ENCODE peak calls at places on chromosomes 13 and 19, in ten cellular contexts. C is tibial artery; W is aorta; Z is heart left ventricle; K is tibial nerve; B is esophagus squamous epithelium; A is IMR-90; U is left lung; E is ovary; Q is CD4-positive, alpha-beta T cell. M is an unnamed sample.
A peak's percentile ranks its signal among the peaks of the same experiment; 100 is the strongest.

GRCh38 chr13:70723732-70724131 is 615.5 kb upstream of the KLHL1 start:
- DNase-seq in C (no peak), W (no peak), Z (no peak), K (no peak), B (no peak), A (no peak), U (no peak), E (no peak), Q (no peak), M (no peak)

GRCh38 chr19:47600246-47601179 is 8.4 kb upstream of the BICRA start:
- DNase-seq in C (peak; percentile 100), W (peak; percentile 100), Z (peak; percentile 100), K (peak; percentile 99), B (peak; percentile 94), A (peak; percentile 98), U (peak; percentile 100), E (peak; percentile 100), Q (peak; percentile 99), M (peak; percentile 100)

GRCh38 chr19:41479757-41480191 is 36.8 kb downstream of the ERICH4 start:
- DNase-seq in C (peak; percentile 74), W (peak; percentile 77), Z (peak; percentile 60), K (no peak), B (no peak), A (no peak), U (no peak), E (peak; percentile 80), Q (no peak), M (peak; percentile 56)

GRCh38 chr19:39126593-39127187 is 1.1 kb downstream of the PAK4 start:
- DNase-seq in C (no peak), W (no peak), Z (no peak), K (no peak), B (no peak), A (no peak), U (no peak), E (peak; percentile 54), Q (no peak), M (no peak)

GRCh38 chr13:87123987-87124784 is 547.0 kb upstream of the SLITRK5 start:
- DNase-seq in C (no peak), W (no peak), Z (no peak), K (no peak), B (no peak), A (peak; percentile 100), U (no peak), E (no peak), Q (no peak), M (no peak)

GRCh38 chr19:18743281-18743825 is 47.8 kb downstream of the COMP start:
- DNase-seq in C (no peak), W (no peak), Z (peak; percentile 75), K (no peak), B (no peak), A (peak; percentile 76), U (no peak), E (peak; percentile 94), Q (no peak), M (peak; percentile 67)

GRCh38 chr19:45186509-45187334 is 8.1 kb downstream of the BLOC1S3 start:
- DNase-seq in C (no peak), W (no peak), Z (no peak), K (no peak), B (no peak), A (peak; percentile 62), U (no peak), E (no peak), Q (no peak), M (no peak)

GRCh38 chr13:74647991-74648390 is 513.8 kb upstream of the KLF12 start:
- DNase-seq in C (no peak), W (no peak), Z (no peak), K (no peak), B (no peak), A (no peak), U (no peak), E (no peak), Q (no peak), M (no peak)

GRCh38 chr19:54434862-54435174 is 14.2 kb upstream of the LENG8 start:
- DNase-seq in C (no peak), W (no peak), Z (no peak), K (no peak), B (no peak), A (no peak), U (no peak), E (peak; percentile 57), Q (no peak), M (no peak)

GRCh38 chr13:80400834-80401450 is 60.0 kb upstream of the SPRY2 start:
- DNase-seq in C (no peak), W (no peak), Z (no peak), K (no peak), B (no peak), A (no peak), U (no peak), E (no peak), Q (no peak), M (no peak)

GRCh38 chr13:19888799-19889198 is 25.4 kb upstream of the ZMYM5 start:
- DNase-seq in C (no peak), W (no peak), Z (no peak), K (no peak), B (no peak), A (peak; percentile 38), U (no peak), E (no peak), Q (no peak), M (no peak)

GRCh38 chr19:10864538-10864899 is 6.8 kb upstream of the CARM1 start:
- DNase-seq in C (peak; percentile 90), W (peak; percentile 96), Z (peak; percentile 84), K (peak; percentile 93), B (no peak), A (peak; percentile 68), U (peak; percentile 94), E (peak; percentile 92), Q (peak; percentile 82), M (peak; percentile 86)

GRCh38 chr19:34135401-34135800 is 36.9 kb upstream of the LSM14A start:
- DNase-seq in C (no peak), W (no peak), Z (no peak), K (no peak), B (no peak), A (no peak), U (no peak), E (no peak), Q (no peak), M (no peak)

GRCh38 chr13:50282016-50282415 is 266.8 kb downstream of the KCNRG start:
- DNase-seq in C (no peak), W (no peak), Z (no peak), K (no peak), B (no peak), A (no peak), U (no peak), E (no peak), Q (no peak), M (no peak)

GRCh38 chr19:2867025-2867991 is at the start of gene ZNF556:
- DNase-seq in C (no peak), W (no peak), Z (no peak), K (peak; percentile 9), B (no peak), A (no peak), U (no peak), E (peak; percentile 92), Q (no peak), M (peak; percentile 77)

GRCh38 chr13:46622013-46622917 is 69.3 kb downstream of the LRCH1 start:
- DNase-seq in C (no peak), W (no peak), Z (no peak), K (no peak), B (no peak), A (no peak), U (no peak), E (no peak), Q (no peak), M (no peak)

GRCh38 chr19:50517704-50518075 is 4.0 kb upstream of the ASPDH start:
- DNase-seq in C (no peak), W (peak; percentile 75), Z (no peak), K (no peak), B (no peak), A (no peak), U (no peak), E (no peak), Q (no peak), M (no peak)
- H3K27me3 ChIP-seq in C (no peaks in the 10 kb centered on the region), W (no peaks in the 10 kb centered on the region), Z (no peaks in the 10 kb centered on the region), K (no peaks in the 10 kb centered on the region), B (no peaks in the 10 kb centered on the region), A (no peaks in the 10 kb centered on the region), U (peaks cover 54% of the 10 kb centered on the region), E (no peaks in the 10 kb centered on the region), Q (no peaks in the 10 kb centered on the region), M (peaks cover 3% of the 10 kb centered on the region)

GRCh38 chr13:28052945-28053344 is 47.4 kb downstream of the FLT3 start:
- DNase-seq in C (no peak), W (no peak), Z (no peak), K (no peak), B (no peak), A (peak; percentile 41), U (no peak), E (no peak), Q (no peak), M (no peak)
- H3K27ac ChIP-seq in C (no peak overlapping the region), W (no peak overlapping the region), Z (no peak overlapping the region), K (no peak overlapping the region), B (no peak overlapping the region), A (no peak overlapping the region), U (no peak overlapping the region), E (no peak overlapping the region), Q (no peak overlapping the region), M (no peak overlapping the region)

DNA sequence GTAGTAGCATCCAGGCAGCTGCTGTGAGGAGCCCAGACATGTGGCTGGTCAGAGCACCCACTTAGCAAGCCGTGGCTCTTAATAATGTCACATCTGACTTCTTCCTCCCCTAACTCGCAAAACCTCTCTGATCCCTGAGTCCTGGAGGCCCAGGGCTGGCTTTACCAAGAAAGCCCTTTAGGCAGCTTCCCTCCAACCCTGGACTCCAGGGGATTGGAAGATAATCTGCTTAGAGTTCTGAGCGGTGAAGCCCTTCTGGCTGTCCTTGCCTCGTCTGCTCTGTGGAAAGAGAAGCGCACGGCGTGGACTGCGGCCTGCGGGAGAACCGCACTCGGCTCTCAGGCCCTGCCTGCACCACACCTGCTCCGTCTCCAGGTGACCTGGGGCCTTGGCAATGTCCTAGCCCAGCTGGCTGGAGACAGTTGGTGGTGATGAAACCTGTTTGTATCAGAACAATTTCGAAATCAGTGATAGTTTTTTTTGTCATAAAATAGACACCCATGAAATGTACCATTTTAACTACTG is 64.5 kb upstream of the MCF2L start:
- DNase-seq in C (no peak), W (no peak), Z (no peak), K (no peak), B (no peak), A (no peak), U (peak; percentile 43), E (peak; percentile 14), Q (no peak), M (no peak)
- H3K27me3 ChIP-seq in C (peaks cover 57% of the 10 kb centered on the region), W (no peaks in the 10 kb centered on the region), Z (no peaks in the 10 kb centered on the region), K (no peaks in the 10 kb centered on the region), B (no peaks in the 10 kb centered on the region), A (peaks cover 81% of the 10 kb centered on the region), U (peaks cover 2% of the 10 kb centered on the region), E (no peaks in the 10 kb centered on the region), Q (no peaks in the 10 kb centered on the region), M (peaks cover 14% of the 10 kb centered on the region)

DNA sequence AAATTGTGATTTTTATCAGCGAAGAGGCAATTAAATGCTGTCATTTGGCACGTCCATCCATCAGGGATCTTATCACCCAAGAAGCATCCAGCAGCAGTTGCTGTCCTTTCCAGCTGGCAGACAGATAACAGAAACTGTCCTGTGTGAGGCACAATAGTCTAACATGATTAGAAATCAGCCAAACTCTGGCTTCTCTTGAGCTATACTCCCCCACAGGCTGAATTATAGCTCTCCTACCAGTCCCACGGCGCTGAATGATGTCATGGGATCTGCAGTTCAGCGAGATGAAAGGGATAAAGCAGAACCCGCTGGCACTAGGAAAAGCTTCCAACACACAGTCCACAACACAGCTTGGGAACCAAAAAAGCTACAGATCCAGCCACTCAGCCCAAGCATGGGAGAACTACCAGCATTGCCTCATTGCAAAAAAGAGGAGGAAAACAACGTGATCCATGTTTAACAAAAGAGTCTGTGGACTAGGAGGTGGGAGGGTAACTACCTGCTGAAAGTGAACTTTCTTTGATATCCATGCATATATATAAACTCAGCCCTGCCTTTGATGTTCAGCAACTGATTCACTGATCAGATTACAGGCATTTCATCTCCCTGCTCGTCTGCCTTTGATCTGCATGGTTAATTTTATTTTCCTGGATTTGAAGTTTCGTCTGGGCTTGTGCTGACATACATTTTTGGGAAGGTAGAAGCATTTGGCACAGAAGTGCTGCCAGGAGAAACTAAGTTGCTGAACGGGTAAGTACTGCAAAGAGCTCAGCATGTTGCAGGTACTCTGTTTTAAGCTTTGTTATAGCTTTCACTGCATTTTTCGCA is at the start of gene TNFRSF19:
- DNase-seq in C (no peak), W (no peak), Z (peak; percentile 65), K (peak; percentile 35), B (no peak), A (peak; percentile 91), U (no peak), E (no peak), Q (no peak), M (no peak)
- H3K27ac ChIP-seq in C (no peak within 1 kb of the TSS), W (no peak within 1 kb of the TSS), Z (peak within 1 kb of the TSS; percentile 81), K (peak within 1 kb of the TSS; percentile 51), B (peak within 1 kb of the TSS; percentile 88), A (peak within 1 kb of the TSS; percentile 48), U (no peak within 1 kb of the TSS), E (no peak within 1 kb of the TSS), Q (no peak within 1 kb of the TSS), M (peak within 1 kb of the TSS; percentile 39)

M was measured in psoas muscle.